ENCODE peak calls at places on chromosomes 13 and 19, in eight cellular contexts. X, U, H, P, J, Q, Z and F are unnamed samples. For H3K9me3 and H3K36me3, the result is how much of the 10 kb centered on the place peaks cover.

GRCh38 chr19:14404322-14404721 is 14.8 kb downstream of the DDX39A start:
- DNase-seq in X (no peak), U (no peak), H (no peak), P (no peak), J (no peak), Q (no peak), Z (no peak), F (no peak)

GRCh38 chr13:80341098-80341701 is at the start of gene SPRY2:
- DNase-seq in X (peak), U (peak), H (no peak), P (peak), J (peak), Q (peak), Z (peak), F (peak)

GRCh38 chr13:26785845-26786630 is 25.5 kb upstream of the GPR12 start:
- DNase-seq in X (no peak), U (no peak), H (peak), P (no peak), J (no peak), Q (no peak), Z (no peak), F (no peak)

GRCh38 chr13:48156466-48156865 is 61.6 kb upstream of the MED4 start:
- DNase-seq in X (peak), U (no peak), H (no peak), P (no peak), J (no peak), Q (no peak), Z (no peak), F (no peak)

GRCh38 chr19:4066176-4066606 is 508 bp downstream of the ZBTB7A start:
- DNase-seq in X (no peak), U (peak), H (no peak), P (no peak), J (no peak), Q (no peak), Z (no peak), F (no peak)

GRCh38 chr13:95137096-95137495 is 164.2 kb downstream of the ABCC4 start:
- DNase-seq in X (no peak), U (no peak), H (no peak), P (no peak), J (peak), Q (no peak), Z (peak), F (peak)

GRCh38 chr19:45958763-45959516 is 14.7 kb downstream of the NOVA2 start:
- DNase-seq in X (no peak), U (no peak), H (no peak), P (no peak), J (no peak), Q (no peak), Z (no peak), F (no peak)

GRCh38 chr19:48507911-48508439 is 3.7 kb downstream of the LMTK3 start:
- DNase-seq in X (no peak), U (no peak), H (no peak), P (no peak), J (no peak), Q (no peak), Z (no peak), F (no peak)

GRCh38 chr19:19061491-19061890 is 2.3 kb upstream of the SLC25A42 start:
- DNase-seq in X (no peak), U (peak), H (no peak), P (no peak), J (no peak), Q (no peak), Z (no peak), F (no peak)

GRCh38 chr13:44713793-44714469 is 137.8 kb upstream of the TSC22D1 start:
- DNase-seq in X (peak), U (no peak), H (no peak), P (peak), J (no peak), Q (no peak), Z (peak), F (peak)

GRCh38 chr13:26457212-26457611 is 100.3 kb upstream of the WASF3 start:
- DNase-seq in X (no peak), U (no peak), H (no peak), P (no peak), J (no peak), Q (no peak), Z (peak), F (no peak)

GRCh38 chr13:89923052-89923451 is 1424.4 kb upstream of the MIR17HG start:
- DNase-seq in X (no peak), U (no peak), H (no peak), P (no peak), J (no peak), Q (no peak), Z (no peak), F (peak)

GRCh38 chr19:33954686-33955085 is 158.0 kb downstream of the KCTD15 start:
- DNase-seq in X (no peak), U (no peak), H (no peak), P (no peak), J (no peak), Q (no peak), Z (no peak), F (no peak)

GRCh38 chr13:113813070-113813748 is 50.7 kb downstream of the GAS6 start:
- DNase-seq in X (no peak), U (no peak), H (no peak), P (no peak), J (no peak), Q (no peak), Z (no peak), F (no peak)

GRCh38 chr19:5623397-5624153 is 692 bp downstream of the SAFB start:
- DNase-seq in X (no peak), U (no peak), H (no peak), P (no peak), J (peak), Q (no peak), Z (no peak), F (no peak)

GRCh38 chr13:26529441-26529840 is 28.0 kb upstream of the WASF3 start:
- DNase-seq in X (no peak), U (peak), H (peak), P (peak), J (no peak), Q (peak), Z (peak), F (peak)

GRCh38 chr19:16268676-16269319 is 55.8 kb upstream of the KLF2 start:
- DNase-seq in X (no peak), U (no peak), H (no peak), P (no peak), J (no peak), Q (no peak), Z (no peak), F (no peak)

GRCh38 chr19:16619456-16619855 is 8.5 kb downstream of the MED26 start:
- DNase-seq in X (no peak), U (peak), H (no peak), P (no peak), J (no peak), Q (no peak), Z (peak), F (no peak)

DNA sequence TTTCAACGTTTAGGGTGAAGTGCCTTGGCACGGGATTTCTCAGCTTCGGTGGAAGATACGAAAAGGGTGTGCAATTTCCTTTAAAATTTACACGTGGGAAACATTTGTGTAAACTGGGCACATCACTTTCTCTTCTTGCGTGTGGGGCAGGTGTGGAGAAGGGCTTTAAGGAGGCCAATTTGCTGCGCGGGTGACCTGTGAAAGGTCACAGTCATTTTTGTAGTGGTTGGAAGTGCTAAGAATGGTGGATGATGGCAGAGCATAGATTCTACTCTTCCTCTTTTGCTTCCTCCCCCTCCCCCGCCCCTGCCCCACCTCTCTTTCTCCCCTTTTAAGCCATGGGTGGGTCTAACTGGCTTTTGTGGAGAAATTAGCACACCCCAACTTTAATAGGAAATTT is 7.2 kb downstream of the SLITRK5 start:
- DNase-seq in X (no peak), U (no peak), H (no peak), P (no peak), J (peak), Q (no peak), Z (no peak), F (no peak)
- H3K4me3 ChIP-seq in X (no peak), U (peak), H (peak), P (no peak), J (peak), Q (no peak), Z (peak), F (no peak)

DNA sequence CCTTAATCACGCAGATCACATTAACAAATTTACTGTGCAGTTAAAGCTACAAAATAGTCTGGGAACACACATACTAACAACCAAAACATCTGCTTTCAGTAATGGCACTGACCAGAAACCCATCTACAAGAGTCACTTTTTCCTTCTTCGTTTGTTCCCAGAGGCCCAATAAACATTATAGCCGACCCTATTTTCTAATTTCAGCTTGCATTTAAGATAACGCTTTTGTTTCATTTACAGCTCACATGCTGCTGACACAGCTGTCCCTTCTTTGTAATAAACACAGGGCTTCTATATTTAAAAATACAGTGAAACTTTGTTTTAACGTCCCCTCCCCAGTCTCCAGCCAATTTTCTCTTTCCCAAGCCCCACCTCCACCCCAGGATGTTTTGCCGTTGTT is 1.8 kb upstream of the WBP4 start:
- DNase-seq in X (no peak), U (no peak), H (no peak), P (no peak), J (peak), Q (no peak), Z (peak), F (no peak)
- H3K9me3 ChIP-seq in X (under half), U (under half), H (under half), P (under half), J (under half), Q (under half), Z (under half), F (under half)

DNA sequence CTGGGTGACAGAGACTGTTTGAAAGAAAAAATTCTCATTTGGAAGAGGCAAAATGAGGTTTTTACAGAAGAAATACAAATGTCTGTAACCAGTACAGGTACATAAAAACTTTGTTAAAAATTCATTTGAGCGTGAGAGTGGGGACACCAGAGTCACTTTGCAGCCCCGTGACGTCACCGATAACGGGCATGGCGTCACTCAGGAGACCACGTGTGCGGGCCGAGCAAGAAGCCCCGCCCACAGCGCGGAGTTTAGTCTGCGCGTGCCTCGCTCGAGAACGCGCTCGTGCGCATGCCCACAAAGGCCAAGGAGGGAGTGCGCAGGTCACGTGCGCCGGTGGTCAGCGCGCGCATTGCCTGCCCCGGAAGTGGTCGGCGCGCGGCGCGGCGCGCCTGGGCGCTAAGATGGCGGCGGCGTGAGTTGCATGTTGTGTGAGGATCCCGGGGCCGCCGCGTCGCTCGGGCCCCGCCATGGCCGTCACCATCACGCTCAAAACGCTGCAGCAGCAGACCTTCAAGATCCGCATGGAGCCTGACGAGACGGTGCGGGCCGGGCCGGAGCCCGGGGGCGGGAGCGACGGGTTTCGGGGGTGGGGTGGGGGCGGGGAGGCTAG is at the start of gene RAD23A:
- DNase-seq in X (peak), U (peak), H (peak), P (peak), J (peak), Q (peak), Z (peak), F (peak)
- H3K36me3 ChIP-seq in X (under half), U (half or more), H (under half), P (half or more), J (half or more), Q (half or more), Z (under half), F (under half)

GRCh38 chr19:17860331-17860992 is 752 bp downstream of the RPL18A start:
- DNase-seq in X (no peak), U (no peak), H (no peak), P (no peak), J (no peak), Q (no peak), Z (peak), F (no peak)
- H3K4me3 ChIP-seq in X (peak), U (peak), H (peak), P (peak), J (peak), Q (peak), Z (peak), F (peak)

GRCh38 chr19:52646571-52647222 is 8.5 kb upstream of the ZNF83 start:
- DNase-seq in X (no peak), U (no peak), H (no peak), P (no peak), J (no peak), Q (no peak), Z (no peak), F (peak)

GRCh38 chr19:52651956-52652355 is 13.8 kb upstream of the ZNF83 start:
- DNase-seq in X (no peak), U (no peak), H (no peak), P (no peak), J (no peak), Q (no peak), Z (no peak), F (no peak)

GRCh38 chr19:52653161-52653560 is 15.0 kb upstream of the ZNF83 start:
- DNase-seq in X (no peak), U (no peak), H (no peak), P (no peak), J (no peak), Q (no peak), Z (no peak), F (no peak)

DNA sequence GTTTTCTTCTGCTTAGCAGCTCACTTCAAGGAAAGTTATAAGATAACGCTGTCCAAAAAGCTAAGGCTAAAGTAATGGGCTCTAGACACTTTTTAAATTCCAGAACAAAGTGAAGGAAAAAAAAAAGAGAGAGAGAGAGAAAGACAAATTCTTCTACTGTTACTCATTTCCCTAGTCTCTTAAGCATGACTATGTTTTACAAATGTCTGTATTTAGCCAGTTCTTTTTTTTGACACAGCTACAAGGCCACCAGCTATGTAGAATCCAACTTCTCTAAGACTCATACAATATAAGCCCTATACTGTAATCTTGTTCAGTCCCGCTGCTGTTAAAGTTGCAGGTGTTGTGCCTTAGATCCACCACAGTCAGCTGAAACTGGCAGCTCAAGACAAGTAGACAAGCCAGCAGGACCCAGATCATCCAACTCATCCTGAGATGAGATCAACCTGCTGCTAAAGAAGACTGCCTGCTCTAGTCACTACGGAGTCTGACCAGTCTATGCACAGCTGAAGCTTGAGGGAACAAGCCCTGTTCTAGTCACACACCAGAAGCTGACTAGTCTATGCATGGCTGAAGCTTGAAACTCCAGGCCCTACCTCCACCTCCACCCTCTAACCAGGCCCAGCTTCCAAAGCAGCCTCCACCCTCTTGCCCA is 10.3 kb upstream of the ZNF83 start:
- DNase-seq in X (no peak), U (no peak), H (no peak), P (no peak), J (no peak), Q (no peak), Z (peak), F (peak)
- H3K9me3 ChIP-seq in X (under half), U (under half), H (under half), P (half or more), J (under half), Q (under half), Z (under half), F (under half)

DNA sequence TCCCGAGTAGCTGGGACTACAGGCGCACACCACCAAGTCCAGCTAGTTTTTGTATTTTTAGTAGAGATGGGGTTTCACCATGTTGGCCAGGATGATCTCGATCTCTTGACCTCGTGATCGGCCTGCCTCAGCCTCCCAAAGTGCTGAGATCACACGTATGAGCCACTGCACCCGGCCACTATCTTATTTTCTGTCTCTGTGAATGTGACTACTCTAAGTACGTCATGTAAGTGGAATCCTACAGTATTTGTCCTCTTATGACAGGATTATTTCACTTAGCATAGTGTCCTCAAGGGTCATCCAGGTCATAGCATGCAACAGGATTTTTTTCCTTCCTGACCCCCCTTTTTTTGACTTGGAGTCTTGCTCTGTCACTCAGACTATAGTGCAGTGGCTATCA is 4.8 kb upstream of the TMEM91 start:
- DNase-seq in X (no peak), U (no peak), H (no peak), P (no peak), J (no peak), Q (no peak), Z (no peak), F (no peak)
- H3K36me3 ChIP-seq in X (under half), U (under half), H (under half), P (under half), J (under half), Q (under half), Z (under half), F (under half)

GRCh38 chr19:30028992-30029343 is 86.9 kb downstream of the URI1 start:
- DNase-seq in X (no peak), U (no peak), H (no peak), P (no peak), J (no peak), Q (no peak), Z (no peak), F (no peak)
- H3K4me3 ChIP-seq in X (no peak), U (no peak), H (no peak), P (no peak), J (no peak), Q (no peak), Z (no peak), F (no peak)

GRCh38 chr19:1447944-1448343 is 2.0 kb upstream of the APC2 start:
- DNase-seq in X (no peak), U (no peak), H (no peak), P (no peak), J (no peak), Q (no peak), Z (no peak), F (no peak)
- H3K9me3 ChIP-seq in X (under half), U (under half), H (under half), P (under half), J (under half), Q (under half), Z (under half), F (under half)

GRCh38 chr19:41327499-41328156 is 17.7 kb downstream of the CCDC97 start:
- DNase-seq in X (no peak), U (peak), H (no peak), P (no peak), J (peak), Q (no peak), Z (peak), F (peak)

GRCh38 chr19:41327076-41327475 is 17.1 kb downstream of the CCDC97 start:
- DNase-seq in X (no peak), U (no peak), H (no peak), P (no peak), J (no peak), Q (no peak), Z (no peak), F (peak)

GRCh38 chr19:41325947-41326706 is 16.2 kb downstream of the CCDC97 start:
- DNase-seq in X (no peak), U (no peak), H (no peak), P (peak), J (peak), Q (no peak), Z (peak), F (peak)

GRCh38 chr19:41328818-41329220 is 18.8 kb downstream of the CCDC97 start:
- DNase-seq in X (no peak), U (no peak), H (no peak), P (no peak), J (no peak), Q (no peak), Z (no peak), F (no peak)

DNA sequence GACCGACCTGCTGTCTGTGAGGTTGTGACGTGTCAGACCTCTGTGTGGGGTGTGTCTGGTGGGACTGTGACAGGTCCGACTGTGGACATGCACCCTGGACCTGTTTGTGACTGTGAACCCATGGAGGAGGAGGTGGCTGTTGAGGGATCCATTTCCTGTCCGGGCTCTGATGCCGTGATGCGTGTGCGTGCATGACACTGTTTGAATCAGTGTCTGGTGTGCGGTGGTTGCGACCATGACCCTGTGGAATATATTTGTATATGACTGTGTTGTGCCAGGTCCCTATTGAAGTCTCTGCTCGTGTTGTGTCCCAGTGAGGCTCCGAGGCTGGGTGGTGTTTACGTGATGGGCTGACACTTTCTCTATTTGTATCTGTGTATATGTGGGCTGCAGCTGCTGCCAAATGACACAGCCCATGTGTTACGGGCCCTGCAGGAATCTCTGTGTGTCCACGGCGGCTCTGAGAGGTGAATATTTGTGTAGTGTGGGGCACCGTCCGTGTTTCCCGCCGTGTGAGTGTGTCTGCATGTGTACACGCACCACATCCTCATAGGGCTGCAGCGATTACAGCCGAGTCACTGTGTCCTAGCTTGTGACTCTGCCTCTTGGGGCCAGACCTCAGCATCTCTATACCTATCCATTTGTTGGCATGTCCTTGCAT is 18.3 kb downstream of the CCDC97 start:
- DNase-seq in X (no peak), U (no peak), H (no peak), P (no peak), J (no peak), Q (no peak), Z (no peak), F (peak)
- H3K36me3 ChIP-seq in X (under half), U (under half), H (under half), P (under half), J (under half), Q (under half), Z (under half), F (under half)

GRCh38 chr19:590750-591098 is 1.0 kb downstream of the HCN2 start:
- DNase-seq in X (no peak), U (no peak), H (no peak), P (no peak), J (no peak), Q (no peak), Z (no peak), F (no peak)
- H3K4me3 ChIP-seq in X (no peak), U (peak), H (no peak), P (no peak), J (peak), Q (no peak), Z (peak), F (no peak)